ENCODE peak calls at places on chromosomes 3 and 15, in four cellular contexts. U is A549, Z is lower leg skin, M is uterus. H is an unnamed sample.

GRCh38 chr3:73094127-73094526 is 32.7 kb downstream of the EBLN2 start:
- DNase-seq in U (peak; percentile 58), Z (no peak), M (no peak), H (no peak)

GRCh38 chr3:194711913-194712312 is 26.2 kb downstream of the FAM43A start:
- DNase-seq in U (peak; percentile 67), Z (no peak), M (no peak), H (no peak)

GRCh38 chr15:100116416-100117190 is 225.2 kb downstream of the ADAMTS17 start:
- DNase-seq in U (no peak), Z (no peak), M (peak; percentile 49), H (no peak)

GRCh38 chr3:137588871-137589270 is 175.2 kb upstream of the SOX14 start:
- DNase-seq in U (no peak), Z (no peak), M (no peak), H (no peak)

GRCh38 chr3:139448104-139448503 is 28.2 kb downstream of the RBP2 start:
- DNase-seq in U (no peak), Z (no peak), M (no peak), H (no peak)

GRCh38 chr3:94928921-94929320 is 866.1 kb downstream of the NSUN3 start:
- DNase-seq in U (peak; percentile 85), Z (no peak), M (no peak), H (no peak)

GRCh38 chr3:94301346-94301745 is 238.5 kb downstream of the NSUN3 start:
- DNase-seq in U (no peak), Z (no peak), M (no peak), H (no peak)

GRCh38 chr3:124383051-124383450 is 347.2 kb upstream of the UMPS start:
- DNase-seq in U (no peak), Z (no peak), M (no peak), H (no peak)

GRCh38 chr3:124364230-124365022 is 365.8 kb upstream of the UMPS start:
- DNase-seq in U (no peak), Z (no peak), M (no peak), H (no peak)

GRCh38 chr3:51970606-51971300 is 3.1 kb downstream of the ABHD14B start:
- DNase-seq in U (no peak), Z (no peak), M (no peak), H (no peak)

GRCh38 chr3:159186581-159186980 is 384.7 kb downstream of the MFSD1 start:
- DNase-seq in U (no peak), Z (no peak), M (no peak), H (no peak)

GRCh38 chr3:122800838-122801237 is 6.0 kb downstream of the SLC49A4 start:
- DNase-seq in U (no peak), Z (no peak), M (no peak), H (no peak)

GRCh38 chr15:37015025-37015424 is 85.3 kb downstream of the MEIS2 start:
- DNase-seq in U (no peak), Z (no peak), M (no peak), H (no peak)

GRCh38 chr15:101276501-101277037 is 716 bp downstream of the SELENOS start:
- DNase-seq in U (peak; percentile 52), Z (peak; percentile 58), M (no peak), H (no peak)

GRCh38 chr3:178536271-178537079 is at the start of gene KCNMB2:
- DNase-seq in U (no peak), Z (no peak), M (no peak), H (no peak)

GRCh38 chr3:39154323-39155021 is 1.1 kb upstream of the CSRNP1 start:
- DNase-seq in U (peak; percentile 87), Z (peak; percentile 91), M (peak; percentile 54), H (no peak)

GRCh38 chr15:77659350-77660321 is 26.9 kb upstream of the LINGO1 start:
- DNase-seq in U (peak; percentile 67), Z (no peak), M (no peak), H (no peak)

GRCh38 chr15:42273900-42274692 is 863 bp upstream of the TMEM87A start:
- DNase-seq in U (peak; percentile 39), Z (peak; percentile 93), M (peak; percentile 58), H (peak; percentile 8)

GRCh38 chr15:70284438-70285214 is 186.9 kb upstream of the TLE3 start:
- DNase-seq in U (no peak), Z (peak; percentile 67), M (no peak), H (no peak)

GRCh38 chr15:79376383-79376782 is 55.8 kb upstream of the MINAR1 start:
- DNase-seq in U (no peak), Z (no peak), M (no peak), H (no peak)

GRCh38 chr3:10928396-10928960 is 64.1 kb upstream of the SLC6A1 start:
- DNase-seq in U (no peak), Z (peak; percentile 59), M (no peak), H (no peak)

GRCh38 chr3:9402410-9403228 is 5.2 kb downstream of the SETD5 start:
- DNase-seq in U (peak; percentile 42), Z (no peak), M (no peak), H (no peak)

GRCh38 chr3:172161390-172161789 is 122.0 kb downstream of the FNDC3B start:
- DNase-seq in U (no peak), Z (no peak), M (no peak), H (no peak)

GRCh38 chr15:67685008-67685599 is 140.2 kb upstream of the SKOR1 start:
- DNase-seq in U (peak; percentile 77), Z (no peak), M (no peak), H (no peak)

GRCh38 chr3:24773798-24774197 is 279.1 kb upstream of the THRB start:
- DNase-seq in U (peak; percentile 77), Z (no peak), M (peak; percentile 25), H (no peak)

GRCh38 chr3:113895964-113896363 is 51.8 kb upstream of the ZDHHC23 start:
- DNase-seq in U (no peak), Z (no peak), M (no peak), H (no peak)

GRCh38 chr3:170330366-170330765 is 27.1 kb upstream of the SKIL start:
- DNase-seq in U (peak; percentile 73), Z (no peak), M (no peak), H (no peak)

GRCh38 chr3:152832046-152832445 is 2.9 kb upstream of the P2RY1 start:
- DNase-seq in U (no peak), Z (no peak), M (no peak), H (no peak)

GRCh38 chr3:136678981-136679380 is 73.2 kb downstream of the STAG1 start:
- DNase-seq in U (no peak), Z (no peak), M (no peak), H (no peak)

GRCh38 chr3:14808025-14808424 is 10.7 kb upstream of the FGD5 start:
- DNase-seq in U (no peak), Z (no peak), M (no peak), H (no peak)

GRCh38 chr3:14805946-14806537 is 12.7 kb upstream of the FGD5 start:
- DNase-seq in U (no peak), Z (no peak), M (no peak), H (no peak)

GRCh38 chr3:14808502-14809266 is 10.1 kb upstream of the FGD5 start:
- DNase-seq in U (no peak), Z (no peak), M (no peak), H (no peak)

GRCh38 chr3:14804835-14805780 is 13.7 kb upstream of the FGD5 start:
- DNase-seq in U (no peak), Z (no peak), M (no peak), H (no peak)

DNA sequence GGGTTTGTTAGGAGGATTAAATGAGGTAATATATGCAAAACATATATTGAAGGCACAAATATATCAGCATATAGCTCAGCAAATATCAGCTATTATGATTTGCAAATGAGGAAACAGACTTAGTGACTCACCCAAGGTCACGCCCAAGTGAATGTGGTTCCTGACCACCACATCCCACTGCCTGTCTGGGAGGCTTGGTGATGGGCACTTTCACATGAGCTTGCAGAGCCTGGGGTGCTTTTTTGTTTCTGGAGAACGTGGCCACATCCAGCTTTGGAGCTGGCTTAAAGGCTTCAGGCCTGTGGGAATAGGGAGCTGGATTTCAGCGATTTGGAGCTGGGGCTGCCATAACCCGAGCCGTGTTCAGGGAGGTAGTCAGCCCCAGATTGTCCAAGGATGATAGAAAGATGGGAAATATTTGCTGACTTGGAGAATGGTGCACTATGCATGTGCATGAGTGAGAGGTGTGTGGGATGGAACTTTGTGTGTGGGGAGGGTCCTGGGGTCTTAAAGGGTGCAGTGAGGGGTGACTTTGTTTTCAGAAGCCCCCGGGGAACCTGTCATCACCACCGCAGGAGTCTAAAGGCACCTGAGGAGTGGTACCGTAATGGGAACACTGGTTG is 12.0 kb upstream of the FGD5 start:
- DNase-seq in U (no peak), Z (no peak), M (no peak), H (no peak)
- TF ChIP-seq POLR2A in U (no peak), Z (no peak), M (no peak), H (no peak)

DNA sequence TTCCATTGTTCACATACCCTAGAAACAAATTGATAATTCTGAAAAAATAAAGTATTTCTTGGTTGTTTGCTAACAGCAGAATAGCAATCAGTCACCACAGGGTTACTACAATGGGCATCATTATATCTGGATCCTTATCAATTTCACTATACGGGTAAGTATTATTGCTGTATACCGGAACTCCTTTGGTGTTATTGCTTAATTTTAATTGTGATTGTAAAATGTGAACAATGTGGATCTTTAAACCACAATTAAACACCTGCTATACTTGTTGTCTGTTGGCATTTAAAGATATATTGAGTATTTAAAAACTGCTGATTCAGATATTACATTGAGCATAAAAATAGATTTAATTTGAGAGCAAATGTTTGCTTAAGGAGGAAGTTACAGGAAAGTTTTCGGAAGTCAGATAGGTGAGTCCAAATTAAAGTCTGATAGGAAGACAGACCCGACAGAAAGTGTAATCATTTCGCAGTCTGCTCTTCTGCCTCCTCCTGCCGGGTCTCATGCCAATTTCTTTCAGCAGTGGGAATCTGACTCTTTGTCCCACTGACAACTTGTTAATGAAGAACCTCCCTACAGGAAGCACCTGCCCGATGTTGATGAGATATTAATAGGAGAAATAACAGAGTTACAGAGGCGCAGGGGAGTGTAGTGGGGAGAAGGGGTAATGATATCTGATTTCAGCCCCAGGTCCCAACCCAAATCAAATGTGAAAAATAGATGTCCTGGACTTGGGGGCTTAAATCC is 169.8 kb upstream of the TBC1D5 start:
- DNase-seq in U (no peak), Z (no peak), M (no peak), H (no peak)
- H3K4me3 ChIP-seq in U (no peak overlapping the region), Z (no peak overlapping the region), M (no peak overlapping the region), H (no peak overlapping the region)

GRCh38 chr3:183188895-183189462 is 26.4 kb upstream of the LAMP3 start:
- DNase-seq in U (peak; percentile 29), Z (no peak), M (no peak), H (no peak)
- TF ChIP-seq CTCF in U (peak; percentile 11), Z (no peak), M (peak; percentile 22), H (peak; percentile 28)

DNA sequence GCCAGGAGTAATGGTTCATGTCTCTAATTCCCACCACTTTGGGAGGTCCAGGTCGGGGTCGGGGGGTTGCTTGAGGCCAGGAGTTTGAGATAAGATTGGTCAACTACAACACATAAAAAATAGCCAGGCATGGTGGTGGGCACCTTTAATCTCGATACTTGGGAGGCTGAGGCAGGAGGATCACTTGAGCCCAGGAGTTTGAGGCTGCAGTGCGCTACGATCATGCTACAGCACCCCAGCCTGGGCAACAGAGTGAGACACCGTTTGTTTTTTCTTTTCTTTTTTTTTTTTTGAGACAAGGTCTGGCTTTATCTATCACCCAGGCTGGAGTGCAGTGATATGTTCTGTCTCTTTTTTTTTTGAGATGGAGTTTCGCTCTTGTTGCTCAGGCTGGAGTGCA is 1.3 kb upstream of the VPS33B start:
- DNase-seq in U (no peak), Z (no peak), M (no peak), H (no peak)
- TF ChIP-seq POLR2A in U (no peak), Z (no peak), M (no peak), H (no peak)

DNA sequence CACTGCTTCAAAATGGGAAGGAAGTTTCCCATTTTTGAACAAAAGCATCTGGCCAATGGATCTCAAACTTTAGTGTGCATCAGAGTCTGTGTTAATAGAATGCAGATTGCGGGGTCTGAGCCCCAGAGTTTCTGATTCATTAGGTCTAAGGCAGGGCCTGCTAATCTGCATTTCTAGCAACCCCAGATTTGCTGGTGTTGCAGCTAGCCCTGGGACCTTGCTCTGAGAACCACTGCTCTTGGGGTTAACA is 30.7 kb upstream of the USP3 start:
- DNase-seq in U (no peak), Z (no peak), M (no peak), H (no peak)
- H3K4me3 ChIP-seq in U (no peak overlapping the region), Z (no peak overlapping the region), M (no peak overlapping the region), H (no peak overlapping the region)